ENCODE peak calls at places on chromosomes 6 and 20, in four cellular contexts. Q is K562, X is HCT116, T is HepG2. I is an unnamed sample.

GRCh38 chr20:50488236-50488806 is 21.9 kb upstream of the PTPN1 start:
- DNase-seq in Q (no peak), X (no peak), T (no peak), I (no peak)

GRCh38 chr20:7790189-7790588 is 150.1 kb downstream of the HAO1 start:
- DNase-seq in X (no peak), T (no peak), Q (no peak), I (no peak)

GRCh38 chr6:127186889-127187288 is 68.4 kb downstream of the RSPO3 start:
- DNase-seq in Q (peak; percentile 67), T (peak; percentile 41), X (peak; percentile 37), I (peak; percentile 14)

GRCh38 chr6:2507016-2507415 is 243.7 kb downstream of the MYLK4 start:
- DNase-seq in T (no peak), X (no peak), Q (no peak), I (no peak)

GRCh38 chr20:1002682-1003561 is 811 bp upstream of the RSPO4 start:
- DNase-seq in T (no peak), Q (peak; percentile 43), X (no peak), I (peak; percentile 66)

GRCh38 chr20:57749861-57750260 is 40.0 kb upstream of the PMEPA1 start:
- DNase-seq in Q (no peak), T (no peak), X (no peak), I (no peak)

GRCh38 chr20:35944189-35944588 is 10.1 kb downstream of the SCAND1 start:
- DNase-seq in X (no peak), Q (no peak), T (no peak), I (no peak)

GRCh38 chr6:6546318-6547110 is 42.0 kb upstream of the LY86 start:
- DNase-seq in T (no peak), X (no peak), Q (no peak), I (peak; percentile 52)

GRCh38 chr6:109260126-109260525 is 122.1 kb downstream of the CD164 start:
- DNase-seq in X (no peak), T (no peak), Q (no peak), I (no peak)

GRCh38 chr6:53664623-53665022 is 933 bp downstream of the KLHL31 start:
- DNase-seq in T (no peak), X (no peak), Q (no peak), I (no peak)

GRCh38 chr6:100342830-100343229 is 121.9 kb downstream of the SIM1 start:
- DNase-seq in Q (no peak), X (no peak), T (no peak), I (no peak)

GRCh38 chr20:3679749-3680700 is 1.8 kb downstream of the ADAM33 start:
- DNase-seq in T (no peak), X (no peak), Q (no peak), I (peak; percentile 59)

GRCh38 chr6:132936641-132937040 is 122.3 kb downstream of the RPS12 start:
- DNase-seq in Q (no peak), X (no peak), T (no peak), I (peak; percentile 74)

GRCh38 chr6:35919085-35919826 is 1.6 kb downstream of the SRPK1 start:
- DNase-seq in Q (peak; percentile 37), X (no peak), T (peak; percentile 75), I (no peak)

GRCh38 chr6:11756292-11756691 is 22.3 kb downstream of the ADTRP start:
- DNase-seq in X (no peak), Q (no peak), T (no peak), I (no peak)

GRCh38 chr6:15329154-15329781 is 83.4 kb downstream of the JARID2 start:
- DNase-seq in X (no peak), Q (no peak), T (no peak), I (peak; percentile 42)

GRCh38 chr6:55668625-55669024 is 89.6 kb upstream of the HMGCLL1 start:
- DNase-seq in T (no peak), Q (no peak), X (no peak), I (no peak)

GRCh38 chr6:119459207-119459974 is 109.8 kb upstream of the MAN1A1 start:
- DNase-seq in Q (no peak), T (no peak), X (no peak), I (no peak)

GRCh38 chr20:55456316-55456940 is 548.9 kb downstream of the CBLN4 start:
- DNase-seq in T (no peak), Q (no peak), X (no peak), I (no peak)

GRCh38 chr6:136225496-136225895 is 24.6 kb downstream of the MTFR2 start:
- DNase-seq in T (no peak), X (no peak), Q (peak; percentile 50), I (no peak)

GRCh38 chr6:161319231-161319630 is 45.4 kb upstream of the AGPAT4 start:
- DNase-seq in T (no peak), Q (peak; percentile 19), X (no peak), I (no peak)

GRCh38 chr6:109795994-109796555 is 105.0 kb downstream of the FIG4 start:
- DNase-seq in T (no peak), X (no peak), Q (no peak), I (no peak)

GRCh38 chr6:30171677-30172471 is 8.5 kb downstream of the TRIM15 start:
- DNase-seq in X (no peak), Q (peak; percentile 24), T (no peak), I (peak; percentile 71)

GRCh38 chr6:170473801-170474200 is 79.3 kb downstream of the PSMB1 start:
- DNase-seq in T (no peak), Q (no peak), X (no peak), I (no peak)

GRCh38 chr6:125913864-125914351 is 42.7 kb upstream of the HINT3 start:
- DNase-seq in Q (peak; percentile 20), X (peak; percentile 82), T (no peak), I (no peak)

GRCh38 chr20:1327241-1327653 is 1.7 kb downstream of the SDCBP2 start:
- DNase-seq in Q (peak; percentile 16), T (no peak), X (no peak), I (no peak)

GRCh38 chr6:99810295-99810694 is 183.7 kb downstream of the MCHR2 start:
- DNase-seq in T (no peak), Q (no peak), X (no peak), I (no peak)

GRCh38 chr6:124901105-124901504 is 61.1 kb upstream of the RNF217 start:
- DNase-seq in X (no peak), Q (no peak), T (no peak), I (no peak)

GRCh38 chr20:62157387-62158087 is 14.0 kb downstream of the SS18L1 start:
- DNase-seq in X (no peak), T (no peak), Q (no peak), I (no peak)

GRCh38 chr6:33171889-33172203 is 20.4 kb downstream of the COL11A2 start:
- DNase-seq in X (no peak), Q (no peak), T (no peak), I (no peak)

GRCh38 chr6:56359201-56359899 is 112.0 kb upstream of the COL21A1 start:
- DNase-seq in Q (peak; percentile 75), T (peak; percentile 74), X (peak; percentile 72), I (peak; percentile 50)

GRCh38 chr6:169589293-169589692 is 112.5 kb downstream of the WDR27 start:
- DNase-seq in Q (no peak), X (no peak), T (no peak), I (no peak)

GRCh38 chr20:32858873-32859372 is at the start of gene EFCAB8:
- DNase-seq in T (no peak), Q (peak; percentile 40), X (no peak), I (no peak)
- TF ChIP-seq RAD21 in T (no peak), Q (no peak), X (no peak), I (no peak)

DNA sequence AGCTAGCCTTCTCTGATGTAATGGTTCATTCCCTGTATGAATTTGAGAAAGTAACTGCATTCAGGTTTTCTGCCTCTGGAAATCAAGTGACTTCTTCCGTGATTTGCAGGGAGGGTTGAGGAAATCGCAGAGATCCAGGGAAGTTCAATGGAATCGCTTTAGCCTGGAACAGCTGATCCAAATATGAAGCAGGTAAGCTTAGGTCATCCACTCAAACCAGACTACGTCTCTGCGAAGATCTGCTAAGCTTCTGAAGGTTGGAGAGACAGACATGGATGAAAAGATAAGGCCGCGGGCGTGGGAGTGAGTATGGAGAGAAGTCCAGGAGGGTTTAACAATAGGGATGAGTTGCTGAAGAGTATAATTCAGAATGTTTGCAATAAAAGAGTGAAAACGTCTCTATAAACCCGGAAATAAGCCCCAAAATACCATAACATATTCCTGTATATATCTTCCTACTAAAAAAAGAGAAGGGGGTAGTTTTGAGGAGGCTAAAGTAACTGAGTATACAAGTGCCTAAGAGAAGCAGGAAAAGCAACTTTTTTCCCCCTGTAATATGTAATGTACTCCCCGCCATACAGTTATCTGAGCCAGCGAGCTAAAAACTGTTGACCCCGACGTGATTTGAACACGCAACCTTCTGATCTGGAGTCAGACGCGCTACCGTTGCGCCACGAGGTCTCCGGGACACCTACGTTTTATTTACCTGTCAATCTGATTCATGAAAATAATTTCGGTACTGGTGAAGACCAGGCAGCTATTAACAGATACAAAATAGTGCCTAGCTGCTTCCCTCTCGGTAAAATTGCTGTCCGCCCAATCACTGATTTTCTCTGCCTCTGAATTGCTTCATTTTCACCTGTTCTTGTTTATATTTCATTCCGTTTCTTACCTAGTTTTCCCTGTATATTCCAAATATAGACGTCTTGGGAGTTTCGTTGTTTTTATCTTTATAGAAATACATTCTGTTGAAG is 33.9 kb upstream of the BTN3A2 start:
- DNase-seq in Q (peak; percentile 90), T (peak; percentile 73), X (no peak), I (peak; percentile 9)
- TF ChIP-seq ELF1 in Q (peak; percentile 63), T (no peak), X (peak; percentile 6), I (peak; percentile 36)

GRCh38 chr6:31407699-31408098 is 4.3 kb downstream of the MICA start:
- DNase-seq in X (no peak), T (no peak), Q (no peak), I (no peak)
- TF ChIP-seq RAD21 in X (no peak), T (no peak), Q (no peak), I (no peak)

GRCh38 chr6:111653434-111653833 is 47.8 kb upstream of the TRAF3IP2 start:
- DNase-seq in X (no peak), Q (no peak), T (no peak), I (no peak)

GRCh38 chr6:111648100-111648499 is 42.4 kb upstream of the TRAF3IP2 start:
- DNase-seq in Q (no peak), X (no peak), T (no peak), I (no peak)

GRCh38 chr6:111646942-111647341 is 41.3 kb upstream of the TRAF3IP2 start:
- DNase-seq in Q (no peak), T (no peak), X (no peak), I (no peak)

GRCh38 chr6:111651185-111652034 is 45.7 kb upstream of the TRAF3IP2 start:
- DNase-seq in X (no peak), Q (no peak), T (no peak), I (no peak)

DNA sequence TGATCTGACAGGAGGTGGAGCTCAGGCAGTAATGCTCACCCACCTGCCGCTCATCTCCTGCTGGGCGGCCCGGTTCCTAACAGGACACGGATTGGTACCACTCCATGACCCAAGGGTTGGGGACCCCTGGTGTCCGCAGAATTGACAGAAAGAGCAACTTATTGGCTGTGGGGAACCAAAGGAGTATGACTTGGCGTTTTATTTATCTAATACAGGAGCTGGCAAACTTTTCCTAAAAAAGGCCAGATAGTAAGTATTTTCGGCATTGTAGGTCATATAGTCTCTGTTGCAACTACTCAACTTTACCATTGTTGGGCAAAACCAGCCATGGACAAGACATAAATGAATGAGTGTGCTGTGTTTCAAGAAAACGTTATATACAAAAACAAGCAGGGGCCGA is 44.4 kb upstream of the TRAF3IP2 start:
- DNase-seq in Q (no peak), X (no peak), T (no peak), I (no peak)
- TF ChIP-seq ELF1 in Q (no peak), X (no peak), T (no peak), I (no peak)

I was measured in SK-N-SH.